ENCODE peak calls at places on chromosomes 5 and 9, in four cellular contexts. B, S, A and H are unnamed samples.

GRCh38 chr9:33436445-33436844 is 10.9 kb downstream of the AQP3 start:
- DNase-seq in B (no peak), S (no peak), A (no peak), H (no peak)

GRCh38 chr5:172544371-172545120 is 90.2 kb upstream of the SH3PXD2B start:
- DNase-seq in B (no peak), S (no peak), A (no peak), H (no peak)

GRCh38 chr5:35166043-35166442 is 64.2 kb downstream of the PRLR start:
- DNase-seq in B (peak), S (no peak), A (no peak), H (no peak)

GRCh38 chr5:180112101-180112861 is 40.7 kb upstream of the RNF130 start:
- DNase-seq in B (no peak), S (no peak), A (no peak), H (no peak)

GRCh38 chr9:91677354-91677753 is 253.7 kb upstream of the NFIL3 start:
- DNase-seq in B (peak), S (no peak), A (no peak), H (peak)

GRCh38 chr5:31648326-31648725 is 9.4 kb downstream of the PDZD2 start:
- DNase-seq in B (no peak), S (no peak), A (no peak), H (no peak)

GRCh38 chr9:126836216-126836615 is 24.2 kb upstream of the ZBTB34 start:
- DNase-seq in B (peak), S (no peak), A (no peak), H (peak)

GRCh38 chr5:107696071-107696470 is 25.3 kb upstream of the EFNA5 start:
- DNase-seq in B (no peak), S (no peak), A (no peak), H (no peak)

GRCh38 chr9:14400658-14400995 is 86.7 kb upstream of the NFIB start:
- DNase-seq in B (peak), S (no peak), A (peak), H (no peak)

GRCh38 chr5:40540301-40540700 is 139.4 kb upstream of the PTGER4 start:
- DNase-seq in B (no peak), S (no peak), A (no peak), H (no peak)

GRCh38 chr5:500491-500890 is 23.8 kb downstream of the SLC9A3 start:
- DNase-seq in B (no peak), S (no peak), A (no peak), H (no peak)

GRCh38 chr9:84305452-84306131 is 35.0 kb downstream of the SLC28A3 start:
- DNase-seq in B (no peak), S (no peak), A (no peak), H (no peak)

GRCh38 chr5:16017720-16018119 is 161.9 kb downstream of the MARCHF11 start:
- DNase-seq in B (no peak), S (no peak), A (no peak), H (no peak)